ENCODE peak calls at places on chromosomes 5 and 9, in nine cellular contexts. N is pancreas; R is M059J; T is A549; D is GM03348; L is NCI-H510A treated with DMSO at 0.1 percent for 48 hours; K is NCI-H187 treated with DMSO at 0.1 percent for 48 hours; C is naive thymus-derived CD8-positive, alpha-beta T cell; I is SW 1271. S is an unnamed sample.
A peak's percentile ranks its signal among the peaks of the same experiment; 100 is the strongest.

GRCh38 chr5:14447958-14448881 is 133.4 kb upstream of the OTULINL start:
- DNase-seq in N (no peak), R (peak; percentile 65), T (no peak), D (no peak), L (no peak), K (no peak), C (no peak), I (no peak), S (no peak)

GRCh38 chr9:123787411-123787810 is 142.5 kb downstream of the DENND1A start:
- DNase-seq in N (no peak), R (no peak), T (no peak), D (no peak), L (no peak), K (no peak), C (no peak), I (no peak), S (no peak)

GRCh38 chr5:89028579-89029272 is 145.7 kb upstream of the MEF2C start:
- DNase-seq in N (no peak), R (peak; percentile 73), T (no peak), D (peak; percentile 14), L (no peak), K (no peak), C (no peak), I (no peak), S (no peak)

GRCh38 chr5:19855929-19856328 is 132.1 kb downstream of the CDH18 start:
- DNase-seq in N (no peak), R (peak; percentile 64), T (no peak), D (peak; percentile 7), L (no peak), K (no peak), C (no peak), I (no peak), S (no peak)

GRCh38 chr5:14706615-14707021 is 42.1 kb downstream of the OTULIN start:
- DNase-seq in N (no peak), R (peak; percentile 74), T (no peak), D (peak; percentile 75), L (no peak), K (no peak), C (peak; percentile 64), I (no peak), S (no peak)

GRCh38 chr5:85604378-85604777 is 1013.4 kb upstream of the COX7C start:
- DNase-seq in N (no peak), R (no peak), T (no peak), D (no peak), L (no peak), K (no peak), C (no peak), I (no peak), S (no peak)

GRCh38 chr9:137277329-137278041 is at the start of gene TOR4A:
- DNase-seq in N (peak; percentile 89), R (no peak), T (peak; percentile 92), D (peak; percentile 93), L (no peak), K (no peak), C (no peak), I (peak; percentile 93), S (no peak)

GRCh38 chr9:95265960-95266359 is 51.5 kb downstream of the FANCC start:
- DNase-seq in N (no peak), R (no peak), T (no peak), D (no peak), L (no peak), K (no peak), C (no peak), I (no peak), S (no peak)

GRCh38 chr9:1173211-1173610 is 123.1 kb downstream of the DMRT2 start:
- DNase-seq in N (no peak), R (peak; percentile 2), T (no peak), D (peak; percentile 22), L (peak; percentile 32), K (no peak), C (no peak), I (no peak), S (no peak)

GRCh38 chr5:54247226-54247625 is 63.1 kb downstream of the ARL15 start:
- DNase-seq in N (no peak), R (no peak), T (no peak), D (no peak), L (no peak), K (no peak), C (no peak), I (no peak), S (no peak)

GRCh38 chr9:136799079-136799853 is 3.1 kb downstream of the CCDC183 start:
- DNase-seq in N (peak; percentile 96), R (no peak), T (no peak), D (no peak), L (peak; percentile 69), K (no peak), C (no peak), I (no peak), S (no peak)

GRCh38 chr5:141565826-141566575 is 52.8 kb downstream of the DIAPH1 start:
- DNase-seq in N (no peak), R (peak; percentile 39), T (no peak), D (no peak), L (no peak), K (no peak), C (no peak), I (no peak), S (no peak)

GRCh38 chr5:137604348-137605095 is 105.4 kb upstream of the SPOCK1 start:
- DNase-seq in N (no peak), R (peak; percentile 46), T (no peak), D (no peak), L (peak; percentile 32), K (peak; percentile 66), C (no peak), I (no peak), S (no peak)

GRCh38 chr9:112074250-112075008 is 100.7 kb downstream of the SUSD1 start:
- DNase-seq in N (no peak), R (peak; percentile 86), T (peak; percentile 77), D (peak; percentile 69), L (peak; percentile 90), K (no peak), C (peak; percentile 73), I (peak; percentile 88), S (peak; percentile 61)

GRCh38 chr9:3760031-3760430 is 234.2 kb upstream of the RFX3 start:
- DNase-seq in N (no peak), R (peak; percentile 55), T (peak; percentile 24), D (no peak), L (no peak), K (no peak), C (no peak), I (no peak), S (no peak)

GRCh38 chr5:175353876-175354275 is 90.1 kb downstream of the DRD1 start:
- DNase-seq in N (no peak), R (peak; percentile 37), T (no peak), D (no peak), L (no peak), K (no peak), C (no peak), I (no peak), S (no peak)

GRCh38 chr9:128724744-128725211 is 851 bp upstream of the ZDHHC12 start:
- DNase-seq in N (no peak), R (peak; percentile 85), T (peak; percentile 83), D (peak; percentile 79), L (peak; percentile 79), K (peak; percentile 7), C (no peak), I (peak; percentile 72), S (no peak)

S was measured in stimulated activated CD4-positive, alpha-beta T cell treated with anti-CD3 and anti-CD28 coated beads, TNF-alpha, amount 100 ng/mL, for 24 hours.